ENCODE peak calls at places on chromosomes 13 and 19, in nine cellular contexts. R, V, B, O, C, E, S, D and M are unnamed samples.

GRCh38 chr19:42325896-42326771 is 699 bp downstream of the MEGF8 start:
- DNase-seq in E (no peak), B (no peak), D (no peak), R (peak; percentile 86), C (peak; percentile 59), V (no peak), S (peak; percentile 62), O (no peak), M (peak; percentile 82)

GRCh38 chr19:23482829-23483228 is 87.6 kb upstream of the ZNF91 start:
- DNase-seq in O (no peak), S (no peak), B (no peak), C (no peak), R (no peak), D (no peak), V (no peak), E (no peak), M (no peak)

GRCh38 chr19:28292822-28293500 is 920.0 kb downstream of the UQCRFS1 start:
- DNase-seq in B (no peak), D (no peak), V (no peak), O (no peak), R (no peak), E (no peak), C (peak; percentile 84), S (peak; percentile 11), M (peak; percentile 87)

GRCh38 chr13:33639640-33640080 is 178.3 kb upstream of the RFC3 start:
- DNase-seq in B (no peak), E (no peak), S (no peak), R (no peak), O (no peak), D (no peak), C (no peak), V (no peak), M (no peak)

GRCh38 chr13:72561791-72562190 is 165.6 kb downstream of the MZT1 start:
- DNase-seq in D (no peak), E (no peak), O (no peak), R (no peak), C (no peak), B (no peak), S (peak; percentile 35), V (no peak), M (no peak)

GRCh38 chr19:42424712-42425131 is 2.5 kb downstream of the LIPE start:
- DNase-seq in E (no peak), O (peak; percentile 50), V (no peak), C (peak; percentile 45), D (no peak), R (peak; percentile 9), B (no peak), S (peak; percentile 25), M (peak; percentile 75)

GRCh38 chr19:12792853-12793289 is 1.6 kb downstream of the JUNB start:
- DNase-seq in E (no peak), B (no peak), V (peak; percentile 72), C (no peak), R (peak; percentile 89), S (no peak), D (no peak), O (no peak), M (no peak)

GRCh38 chr19:42552086-42553065 is 24.1 kb upstream of the CEACAM1 start:
- DNase-seq in R (peak; percentile 32), D (no peak), E (no peak), C (no peak), B (no peak), V (no peak), O (no peak), S (no peak), M (no peak)

GRCh38 chr13:32938907-32939306 is 77.3 kb upstream of the KL start:
- DNase-seq in V (no peak), O (no peak), B (no peak), C (peak; percentile 9), E (no peak), S (no peak), D (peak; percentile 73), R (no peak), M (no peak)

GRCh38 chr19:16371540-16371986 is 46.9 kb downstream of the KLF2 start:
- DNase-seq in R (no peak), B (no peak), D (no peak), E (peak; percentile 80), O (no peak), V (no peak), S (no peak), C (no peak), M (no peak)

GRCh38 chr13:98083936-98084335 is 59.0 kb upstream of the FARP1 start:
- DNase-seq in R (peak; percentile 9), E (no peak), O (no peak), B (no peak), S (no peak), V (no peak), D (no peak), C (no peak), M (no peak)

GRCh38 chr13:95023405-95023804 is 277.8 kb downstream of the ABCC4 start:
- DNase-seq in O (no peak), C (peak; percentile 4), D (no peak), V (no peak), E (no peak), B (no peak), S (no peak), R (no peak), M (no peak)

GRCh38 chr19:41323023-41323422 is 13.1 kb downstream of the CCDC97 start:
- DNase-seq in R (peak; percentile 91), V (no peak), S (no peak), E (no peak), D (peak; percentile 72), B (no peak), C (no peak), O (no peak), M (peak; percentile 61)

GRCh38 chr19:41324231-41324702 is 14.3 kb downstream of the CCDC97 start:
- DNase-seq in C (peak; percentile 64), D (no peak), B (no peak), E (no peak), O (no peak), R (no peak), S (no peak), V (no peak), M (peak; percentile 78)

GRCh38 chr19:41324921-41325639 is 15.1 kb downstream of the CCDC97 start:
- DNase-seq in R (peak; percentile 96), V (peak; percentile 90), S (peak; percentile 81), O (peak; percentile 60), B (no peak), D (peak; percentile 81), C (peak; percentile 99), E (no peak), M (peak; percentile 99)

GRCh38 chr19:41322451-41322850 is 12.5 kb downstream of the CCDC97 start:
- DNase-seq in D (no peak), B (no peak), S (no peak), R (peak; percentile 52), E (no peak), V (no peak), C (no peak), O (no peak), M (no peak)

DNA sequence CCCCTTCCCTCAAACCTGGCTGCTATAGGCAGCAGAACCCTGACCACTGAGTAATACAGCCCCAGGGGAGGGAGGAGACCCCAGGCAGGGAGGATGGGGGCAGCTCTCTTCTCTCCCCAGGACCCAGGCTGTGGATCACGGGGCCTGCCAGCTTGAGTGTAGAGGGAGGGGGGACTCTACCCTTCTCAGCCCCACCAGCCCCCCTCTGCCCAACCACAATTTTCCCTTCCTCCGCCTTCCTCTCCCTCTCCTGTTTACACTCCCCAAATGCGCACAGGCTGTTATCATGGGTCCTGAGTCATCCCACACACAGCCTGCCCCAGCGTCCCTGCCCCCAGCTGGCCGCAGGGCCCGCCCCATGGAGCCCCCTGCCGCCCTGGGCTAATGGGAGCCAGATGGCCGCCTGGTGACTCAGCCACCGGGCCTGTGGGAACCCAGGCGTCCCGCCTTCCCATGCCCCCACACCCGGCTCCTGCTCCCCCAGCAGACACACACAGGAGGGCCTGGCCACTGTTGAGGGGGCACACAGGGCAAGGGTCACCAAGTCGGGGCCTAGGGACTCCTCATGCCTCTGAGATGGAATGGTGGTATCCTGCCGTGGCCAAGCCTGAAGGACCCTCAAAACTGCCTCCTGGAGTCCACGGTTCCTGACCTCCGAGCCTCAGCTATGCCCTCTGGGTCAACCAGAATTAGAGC is 13.6 kb downstream of the CCDC97 start:
- DNase-seq in S (peak; percentile 84), V (peak; percentile 94), D (peak; percentile 97), R (peak; percentile 98), O (no peak), B (no peak), E (no peak), C (peak; percentile 90), M (peak; percentile 93)
- H3K4me3 ChIP-seq in S (no peak overlapping the region), V (peak overlapping the region; percentile 15), D (peak overlapping the region; percentile 24), R (peak overlapping the region; percentile 35), O (no peak overlapping the region), B (no peak overlapping the region), E (no peak overlapping the region), C (no peak overlapping the region), M (no peak overlapping the region)

GRCh38 chr13:23656637-23657036 is 86.4 kb downstream of the TNFRSF19 start:
- DNase-seq in S (peak; percentile 77), B (no peak), R (peak; percentile 81), C (no peak), V (no peak), D (peak; percentile 89), E (no peak), O (no peak), M (no peak)
- H3K27ac ChIP-seq in S (peak overlapping the region; percentile 2), B (no peak overlapping the region), R (peak overlapping the region; percentile 78), C (no peak overlapping the region), V (no peak overlapping the region), D (peak overlapping the region; percentile 85), E (peak overlapping the region; percentile 51), O (no peak overlapping the region), M (no peak overlapping the region)

GRCh38 chr13:99863789-99864626 is 107.6 kb downstream of the ZIC5 start:
- DNase-seq in E (no peak), D (no peak), S (no peak), O (no peak), R (no peak), C (no peak), B (no peak), V (no peak), M (peak; percentile 14)
- H3K4me3 ChIP-seq in E (no peak overlapping the region), D (no peak overlapping the region), S (no peak overlapping the region), O (no peak overlapping the region), R (no peak overlapping the region), C (no peak overlapping the region), B (no peak overlapping the region), V (no peak overlapping the region), M (no peak overlapping the region)

GRCh38 chr19:11190501-11190900 is 6.8 kb downstream of the KANK2 start:
- DNase-seq in R (no peak), V (no peak), O (no peak), B (no peak), S (no peak), E (no peak), C (no peak), D (no peak), M (no peak)

GRCh38 chr19:11191273-11191755 is 6.0 kb downstream of the KANK2 start:
- DNase-seq in C (peak; percentile 42), E (peak; percentile 31), O (no peak), V (peak; percentile 88), D (peak; percentile 77), S (peak; percentile 71), R (peak; percentile 99), B (no peak), M (peak; percentile 63)

GRCh38 chr19:11182994-11183393 is 14.4 kb downstream of the KANK2 start:
- DNase-seq in R (no peak), V (no peak), E (no peak), D (no peak), B (no peak), C (no peak), O (no peak), S (no peak), M (no peak)

GRCh38 chr19:11191934-11192333 is 5.4 kb downstream of the KANK2 start:
- DNase-seq in R (peak; percentile 62), V (no peak), O (no peak), C (no peak), D (no peak), S (no peak), B (no peak), E (no peak), M (no peak)

GRCh38 chr19:11187409-11187808 is 9.9 kb downstream of the KANK2 start:
- DNase-seq in C (no peak), V (no peak), O (no peak), E (no peak), B (no peak), D (no peak), S (no peak), R (peak; percentile 62), M (no peak)
- H3K27ac ChIP-seq in C (no peak overlapping the region), V (peak overlapping the region; percentile 75), O (no peak overlapping the region), E (no peak overlapping the region), B (no peak overlapping the region), D (no peak overlapping the region), S (no peak overlapping the region), R (no peak overlapping the region), M (no peak overlapping the region)